ENCODE peak calls at places on chromosomes 2 and 18, in seven cellular contexts. X is T-cell, N is choroid plexus epithelial cell, Z is AG09309, L is NCI-H1092 treated with DMSO at 0.1 percent for 48 hours, M is HT1080, Q is DMS79. Y is an unnamed sample.

GRCh38 chr18:32243358-32243757 is 53.5 kb downstream of the MEP1B start:
- DNase-seq in X (no peak), N (no peak), Z (no peak), L (no peak), M (no peak), Q (no peak), Y (no peak)

GRCh38 chr2:29463181-29463900 is 348.1 kb downstream of the CLIP4 start:
- DNase-seq in X (no peak), N (peak; percentile 94), Z (peak; percentile 73), L (no peak), M (peak; percentile 56), Q (peak; percentile 64), Y (no peak)

GRCh38 chr2:2413525-2413924 is 82.5 kb upstream of the MYT1L start:
- DNase-seq in X (no peak), N (no peak), Z (no peak), L (no peak), M (no peak), Q (no peak), Y (no peak)

GRCh38 chr2:68766378-68766845 is 31.8 kb downstream of the ARHGAP25 start:
- DNase-seq in X (peak; percentile 74), N (peak; percentile 97), Z (no peak), L (no peak), M (no peak), Q (peak; percentile 41), Y (peak; percentile 57)

GRCh38 chr2:174729797-174730529 is 34.3 kb downstream of the CHRNA1 start:
- DNase-seq in X (peak; percentile 12), N (peak; percentile 26), Z (no peak), L (no peak), M (no peak), Q (peak; percentile 24), Y (no peak)

GRCh38 chr2:36277876-36278523 is 77.6 kb upstream of the CRIM1 start:
- DNase-seq in X (no peak), N (no peak), Z (no peak), L (no peak), M (no peak), Q (no peak), Y (no peak)

GRCh38 chr2:85718006-85718391 is 23.8 kb downstream of the GNLY start:
- DNase-seq in X (no peak), N (peak; percentile 48), Z (no peak), L (no peak), M (no peak), Q (no peak), Y (no peak)

GRCh38 chr2:135815269-135815668 is 21.7 kb downstream of the LCT start:
- DNase-seq in X (no peak), N (no peak), Z (no peak), L (no peak), M (no peak), Q (no peak), Y (no peak)

GRCh38 chr2:88450186-88450585 is 2.3 kb downstream of the FOXI3 start:
- DNase-seq in X (no peak), N (no peak), Z (no peak), L (no peak), M (no peak), Q (no peak), Y (no peak)

GRCh38 chr2:37398990-37399389 is 54.6 kb downstream of the QPCT start:
- DNase-seq in X (no peak), N (no peak), Z (no peak), L (no peak), M (no peak), Q (no peak), Y (no peak)

GRCh38 chr2:241302759-241303651 is 12.5 kb downstream of the HDLBP start:
- DNase-seq in X (no peak), N (no peak), Z (no peak), L (no peak), M (no peak), Q (peak; percentile 11), Y (no peak)

GRCh38 chr2:169395821-169396374 is 33.6 kb upstream of the LRP2 start:
- DNase-seq in X (no peak), N (no peak), Z (no peak), L (no peak), M (no peak), Q (no peak), Y (no peak)

GRCh38 chr2:113169002-113169530 is 4.7 kb upstream of the PSD4 start:
- DNase-seq in X (peak; percentile 30), N (no peak), Z (no peak), L (no peak), M (no peak), Q (no peak), Y (no peak)

GRCh38 chr18:79851489-79851888 is 53.8 kb downstream of the KCNG2 start:
- DNase-seq in X (no peak), N (no peak), Z (no peak), L (no peak), M (no peak), Q (no peak), Y (no peak)

GRCh38 chr2:29628078-29628765 is 293.2 kb downstream of the ALK start:
- DNase-seq in X (no peak), N (no peak), Z (no peak), L (peak; percentile 41), M (peak; percentile 66), Q (no peak), Y (no peak)

GRCh38 chr2:238243496-238244076 is 3.7 kb upstream of the HES6 start:
- DNase-seq in X (no peak), N (no peak), Z (no peak), L (peak; percentile 40), M (no peak), Q (no peak), Y (no peak)

GRCh38 chr2:128690431-128690830 is 371.8 kb upstream of the HS6ST1 start:
- DNase-seq in X (no peak), N (no peak), Z (no peak), L (no peak), M (no peak), Q (no peak), Y (no peak)

GRCh38 chr18:69795785-69796184 is 151.9 kb downstream of the CD226 start:
- DNase-seq in X (no peak), N (peak; percentile 19), Z (no peak), L (no peak), M (peak; percentile 10), Q (no peak), Y (no peak)

GRCh38 chr2:172086349-172087190 is 1.3 kb downstream of the DLX1 start:
- DNase-seq in X (peak; percentile 44), N (no peak), Z (no peak), L (peak; percentile 31), M (no peak), Q (no peak), Y (no peak)

Y was measured in lower leg skin.